ENCODE peak calls at places on chromosomes 5 and 9, in four cellular contexts. One of them, this sample, is unnamed.

GRCh38 chr5:6634327-6634713 is 1.1 kb downstream of the SRD5A1 start:
- DNase-seq in lower lobe of right lung: no peak
- DNase-seq in K562: peak
- DNase-seq in IMR-90: no peak
- DNase-seq in this sample: peak

GRCh38 chr9:79769476-79770275 is 197.9 kb downstream of the TLE4 start:
- DNase-seq in K562: peak
- DNase-seq in lower lobe of right lung: no peak
- DNase-seq in IMR-90: peak
- DNase-seq in this sample: no peak

GRCh38 chr5:85109616-85110015 is 724.9 kb upstream of the EDIL3 start:
- DNase-seq in K562: no peak
- DNase-seq in lower lobe of right lung: no peak
- DNase-seq in IMR-90: peak
- DNase-seq in this sample: no peak

GRCh38 chr5:5589857-5590256 is 167.4 kb downstream of the ICE1 start:
- DNase-seq in IMR-90: no peak
- DNase-seq in K562: no peak
- DNase-seq in lower lobe of right lung: no peak
- DNase-seq in this sample: no peak

GRCh38 chr9:110069326-110070248 is 138.4 kb downstream of the C9orf152 start:
- DNase-seq in IMR-90: peak
- DNase-seq in lower lobe of right lung: peak
- DNase-seq in K562: no peak
- DNase-seq in this sample: peak

GRCh38 chr5:124995451-124995850 is 249.0 kb upstream of the ZNF608 start:
- DNase-seq in K562: no peak
- DNase-seq in lower lobe of right lung: no peak
- DNase-seq in IMR-90: peak
- DNase-seq in this sample: no peak

GRCh38 chr5:112366987-112367386 is 52.1 kb downstream of the EPB41L4A start:
- DNase-seq in IMR-90: no peak
- DNase-seq in K562: peak
- DNase-seq in lower lobe of right lung: no peak
- DNase-seq in this sample: no peak

GRCh38 chr5:74994791-74995190 is 57.6 kb downstream of the GCNT4 start:
- DNase-seq in lower lobe of right lung: no peak
- DNase-seq in K562: no peak
- DNase-seq in IMR-90: no peak
- DNase-seq in this sample: no peak

GRCh38 chr5:128228506-128228905 is 144.9 kb downstream of the SLC12A2 start:
- DNase-seq in lower lobe of right lung: no peak
- DNase-seq in IMR-90: peak
- DNase-seq in K562: no peak
- DNase-seq in this sample: peak

GRCh38 chr5:165497707-165498106 is 1992.3 kb downstream of the MAT2B start:
- DNase-seq in lower lobe of right lung: no peak
- DNase-seq in IMR-90: peak
- DNase-seq in K562: peak
- DNase-seq in this sample: peak

GRCh38 chr9:95025213-95026170 is 292.0 kb downstream of the FANCC start:
- DNase-seq in K562: peak
- DNase-seq in IMR-90: peak
- DNase-seq in lower lobe of right lung: peak
- DNase-seq in this sample: peak

GRCh38 chr5:127922603-127923002 is 161.0 kb upstream of the SLC12A2 start:
- DNase-seq in IMR-90: peak
- DNase-seq in lower lobe of right lung: no peak
- DNase-seq in K562: no peak
- DNase-seq in this sample: no peak

GRCh38 chr9:83430681-83431080 is 107.5 kb downstream of the FRMD3 start:
- DNase-seq in lower lobe of right lung: no peak
- DNase-seq in IMR-90: no peak
- DNase-seq in K562: no peak
- DNase-seq in this sample: peak

GRCh38 chr5:67963789-67964519 is 251.6 kb upstream of the PIK3R1 start:
- DNase-seq in lower lobe of right lung: no peak
- DNase-seq in K562: no peak
- DNase-seq in IMR-90: no peak
- DNase-seq in this sample: no peak

GRCh38 chr9:73213300-73213699 is 61.6 kb downstream of the ANXA1 start:
- DNase-seq in IMR-90: no peak
- DNase-seq in lower lobe of right lung: no peak
- DNase-seq in K562: no peak
- DNase-seq in this sample: no peak

GRCh38 chr5:57863661-57864060 is 381.1 kb upstream of the ACTBL2 start:
- DNase-seq in IMR-90: peak
- DNase-seq in lower lobe of right lung: no peak
- DNase-seq in K562: no peak
- DNase-seq in this sample: peak

GRCh38 chr5:72013741-72014703 is 93.3 kb upstream of the MAP1B start:
- DNase-seq in IMR-90: peak
- DNase-seq in K562: no peak
- DNase-seq in lower lobe of right lung: no peak
- DNase-seq in this sample: peak

GRCh38 chr9:90642570-90643539 is at the start of gene DIRAS2:
- DNase-seq in K562: no peak
- DNase-seq in IMR-90: peak
- DNase-seq in lower lobe of right lung: peak
- DNase-seq in this sample: peak

GRCh38 chr9:83153030-83153429 is 90.1 kb upstream of the RASEF start:
- DNase-seq in lower lobe of right lung: no peak
- DNase-seq in K562: no peak
- DNase-seq in IMR-90: no peak
- DNase-seq in this sample: no peak

GRCh38 chr9:134690946-134691694 is 49.5 kb downstream of the COL5A1 start:
- DNase-seq in lower lobe of right lung: peak
- DNase-seq in K562: no peak
- DNase-seq in IMR-90: no peak
- DNase-seq in this sample: peak

GRCh38 chr5:74598731-74599624 is 41.5 kb downstream of the ENC1 start:
- DNase-seq in K562: no peak
- DNase-seq in IMR-90: peak
- DNase-seq in lower lobe of right lung: no peak
- DNase-seq in this sample: no peak

GRCh38 chr9:110246214-110246613 is 10.1 kb downstream of the TXN start:
- DNase-seq in K562: no peak
- DNase-seq in lower lobe of right lung: no peak
- DNase-seq in IMR-90: no peak
- DNase-seq in this sample: no peak

GRCh38 chr9:99121604-99122003 is 16.7 kb downstream of the TGFBR1 start:
- DNase-seq in lower lobe of right lung: no peak
- DNase-seq in IMR-90: no peak
- DNase-seq in K562: no peak
- DNase-seq in this sample: no peak

GRCh38 chr5:141388661-141389060 is 1.2 kb downstream of the PCDHGB4 start:
- DNase-seq in lower lobe of right lung: no peak
- DNase-seq in IMR-90: no peak
- DNase-seq in K562: no peak
- DNase-seq in this sample: no peak

GRCh38 chr5:160656961-160657570 is 194.9 kb downstream of the ATP10B start:
- DNase-seq in lower lobe of right lung: no peak
- DNase-seq in IMR-90: no peak
- DNase-seq in K562: no peak
- DNase-seq in this sample: no peak

GRCh38 chr9:132809677-132810076 is 68.4 kb downstream of the AK8 start:
- DNase-seq in IMR-90: no peak
- DNase-seq in K562: no peak
- DNase-seq in lower lobe of right lung: no peak
- DNase-seq in this sample: no peak

GRCh38 chr9:105697871-105698270 is 3.5 kb downstream of the TMEM38B start:
- DNase-seq in lower lobe of right lung: no peak
- DNase-seq in IMR-90: peak
- DNase-seq in K562: peak
- DNase-seq in this sample: no peak

GRCh38 chr5:56480305-56481146 is 247.4 kb upstream of the ANKRD55 start:
- DNase-seq in lower lobe of right lung: peak
- DNase-seq in IMR-90: peak
- DNase-seq in K562: no peak
- DNase-seq in this sample: peak

GRCh38 chr5:56479701-56480304 is 246.7 kb upstream of the ANKRD55 start:
- DNase-seq in IMR-90: no peak
- DNase-seq in K562: no peak
- DNase-seq in lower lobe of right lung: no peak
- DNase-seq in this sample: peak

GRCh38 chr5:56479126-56479525 is 246.0 kb upstream of the ANKRD55 start:
- DNase-seq in lower lobe of right lung: no peak
- DNase-seq in K562: no peak
- DNase-seq in IMR-90: no peak
- DNase-seq in this sample: no peak

GRCh38 chr5:56481998-56482698 is 249.0 kb upstream of the ANKRD55 start:
- DNase-seq in lower lobe of right lung: no peak
- DNase-seq in IMR-90: no peak
- DNase-seq in K562: no peak
- DNase-seq in this sample: peak

GRCh38 chr5:56481147-56481997 is 248.2 kb upstream of the ANKRD55 start:
- DNase-seq in IMR-90: peak
- DNase-seq in K562: no peak
- DNase-seq in lower lobe of right lung: peak
- DNase-seq in this sample: peak
- TF ChIP-seq CTCF in IMR-90: peak
- TF ChIP-seq CTCF in K562: no peak
- TF ChIP-seq CTCF in lower lobe of right lung: peak
- TF ChIP-seq CTCF in this sample: peak

GRCh38 chr9:35687306-35687705 is 2.4 kb downstream of the TPM2 start:
- DNase-seq in K562: no peak
- DNase-seq in lower lobe of right lung: no peak
- DNase-seq in IMR-90: no peak
- DNase-seq in this sample: no peak

GRCh38 chr9:35689601-35690446 is at the start of gene TPM2:
- DNase-seq in lower lobe of right lung: peak
- DNase-seq in IMR-90: peak
- DNase-seq in K562: no peak
- DNase-seq in this sample: peak

GRCh38 chr9:35687972-35688557 is 1.7 kb downstream of the TPM2 start:
- DNase-seq in K562: no peak
- DNase-seq in lower lobe of right lung: no peak
- DNase-seq in IMR-90: no peak
- DNase-seq in this sample: no peak

GRCh38 chr9:35689351-35689600 is 449 bp downstream of the TPM2 start:
- DNase-seq in lower lobe of right lung: no peak
- DNase-seq in K562: no peak
- DNase-seq in IMR-90: no peak
- DNase-seq in this sample: no peak

GRCh38 chr9:35688558-35689350 is 971 bp downstream of the TPM2 start:
- DNase-seq in IMR-90: peak
- DNase-seq in lower lobe of right lung: no peak
- DNase-seq in K562: no peak
- DNase-seq in this sample: peak
- H3K4me3 ChIP-seq in IMR-90: peak
- H3K4me3 ChIP-seq in lower lobe of right lung: peak
- H3K4me3 ChIP-seq in K562: no peak
- H3K4me3 ChIP-seq in this sample: peak

GRCh38 chr5:150612905-150613670 is 27.4 kb upstream of the SYNPO start:
- DNase-seq in K562: no peak
- DNase-seq in IMR-90: no peak
- DNase-seq in lower lobe of right lung: no peak
- DNase-seq in this sample: no peak

GRCh38 chr5:150612405-150612804 is 28.1 kb upstream of the SYNPO start:
- DNase-seq in lower lobe of right lung: no peak
- DNase-seq in K562: no peak
- DNase-seq in IMR-90: no peak
- DNase-seq in this sample: no peak

GRCh38 chr5:150614651-150615040 is 25.8 kb upstream of the SYNPO start:
- DNase-seq in K562: no peak
- DNase-seq in IMR-90: no peak
- DNase-seq in lower lobe of right lung: no peak
- DNase-seq in this sample: no peak

GRCh38 chr5:150615141-150615699 is 25.2 kb upstream of the SYNPO start:
- DNase-seq in IMR-90: peak
- DNase-seq in lower lobe of right lung: peak
- DNase-seq in K562: no peak
- DNase-seq in this sample: no peak

DNA sequence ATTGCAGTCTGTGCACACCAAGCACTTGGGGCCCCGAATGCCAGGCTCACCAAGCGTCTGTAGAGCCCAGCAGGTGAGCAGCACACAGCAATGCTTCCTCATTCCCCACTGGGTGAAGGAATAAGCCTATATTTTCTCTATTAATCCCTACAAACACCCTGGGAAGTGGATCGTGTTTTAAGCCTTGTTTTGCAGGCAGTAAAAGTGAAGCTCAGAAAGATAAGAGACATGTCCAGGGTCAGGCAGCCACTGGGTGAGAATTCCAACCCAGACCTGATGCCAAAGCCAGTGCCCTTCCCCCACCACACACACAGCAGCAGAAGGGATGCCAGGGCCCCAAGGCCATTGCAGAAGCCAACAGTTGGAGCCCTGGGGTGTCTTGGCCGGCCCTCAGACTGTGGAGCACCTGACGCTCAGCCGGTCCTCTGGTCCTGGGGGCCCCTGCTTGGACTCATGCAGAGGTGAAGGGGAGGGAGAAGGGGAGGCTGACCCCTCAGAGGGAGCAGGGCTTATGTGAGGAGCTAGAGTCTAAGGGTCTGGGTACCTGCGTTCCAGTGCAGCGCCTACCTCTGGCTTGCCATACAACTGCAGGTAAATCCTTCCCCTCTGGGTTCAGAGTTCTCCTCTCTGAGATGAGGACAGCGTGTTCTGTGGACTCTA is 26.3 kb upstream of the SYNPO start:
- DNase-seq in K562: no peak
- DNase-seq in lower lobe of right lung: no peak
- DNase-seq in IMR-90: no peak
- DNase-seq in this sample: no peak
- TF ChIP-seq CTCF in K562: peak
- TF ChIP-seq CTCF in lower lobe of right lung: no peak
- TF ChIP-seq CTCF in IMR-90: no peak
- TF ChIP-seq CTCF in this sample: no peak

DNA sequence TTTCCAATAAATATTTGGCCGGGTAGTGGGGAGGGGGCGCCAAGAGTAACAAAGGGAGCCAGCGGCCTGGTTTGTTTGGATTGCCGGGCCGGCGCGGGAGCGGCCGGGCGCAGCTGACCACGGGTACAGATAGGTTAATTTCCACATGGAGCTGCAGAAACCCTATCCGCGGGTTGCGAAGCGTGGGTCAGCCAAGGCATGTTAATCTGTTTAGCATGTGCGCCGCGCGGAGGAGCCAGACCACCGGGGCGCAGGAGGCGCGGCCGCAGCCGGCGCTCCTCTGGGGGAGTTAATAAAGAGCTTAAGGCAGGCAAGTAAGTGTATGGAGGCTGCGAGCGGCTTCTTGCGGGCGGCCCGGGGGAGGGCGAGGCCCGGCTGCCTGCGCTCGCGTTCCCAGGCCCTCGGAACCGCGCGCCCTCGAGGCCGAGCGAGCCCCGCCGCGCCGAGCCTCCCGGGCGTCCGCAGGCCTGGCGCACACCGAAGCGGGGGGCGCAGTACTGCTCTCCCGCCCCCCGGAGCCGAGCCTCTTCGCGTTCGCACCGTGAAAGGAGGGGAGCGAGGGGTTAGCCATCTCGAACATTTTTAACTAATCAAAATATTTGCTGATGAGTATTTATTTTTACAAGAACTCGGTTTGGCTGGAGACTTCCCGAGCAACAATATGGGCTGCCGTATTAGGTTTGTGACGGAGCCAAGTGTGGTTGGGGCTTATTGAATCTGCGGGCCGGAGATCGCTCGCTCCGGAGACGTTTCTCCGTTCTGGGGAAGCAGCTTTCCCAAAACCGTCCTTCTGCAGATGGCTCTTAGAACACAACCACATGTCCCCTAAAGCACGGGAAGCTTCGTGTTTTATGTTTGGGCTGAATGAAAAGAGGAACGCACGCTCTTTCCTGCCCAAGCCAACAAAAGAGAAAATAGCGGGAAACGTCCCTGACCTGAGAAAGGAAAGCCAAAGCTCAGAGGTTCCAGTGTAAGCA is 28.9 kb downstream of the FOXD1 start:
- DNase-seq in lower lobe of right lung: no peak
- DNase-seq in K562: no peak
- DNase-seq in IMR-90: peak
- DNase-seq in this sample: peak
- H3K4me3 ChIP-seq in lower lobe of right lung: no peak
- H3K4me3 ChIP-seq in K562: no peak
- H3K4me3 ChIP-seq in IMR-90: peak
- H3K4me3 ChIP-seq in this sample: peak